ENCODE peak calls at places on chromosomes 13 and 19, in four cellular contexts. X is K562, E is HepG2, I is HCT116. F is an unnamed sample. For H3K9me3, the result is how much of the 10 kb centered on the place peaks cover.

GRCh38 chr13:98581971-98582702 is 5.2 kb upstream of the STK24 start:
- DNase-seq in X (no peak), E (no peak), I (no peak), F (no peak)

GRCh38 chr13:32863596-32863995 is 152.6 kb upstream of the KL start:
- DNase-seq in I (no peak), X (no peak), E (no peak), F (no peak)

GRCh38 chr19:4189641-4190040 is 7.2 kb downstream of the ANKRD24 start:
- DNase-seq in I (no peak), X (no peak), E (no peak), F (no peak)

GRCh38 chr19:35220315-35220921 is 8.1 kb downstream of the FAM187B start:
- DNase-seq in E (no peak), I (no peak), X (peak), F (no peak)

GRCh38 chr13:44298314-44298713 is 75.3 kb upstream of the SERP2 start:
- DNase-seq in E (no peak), X (no peak), I (no peak), F (no peak)

GRCh38 chr13:82615043-82615442 is 1267.2 kb downstream of the SLITRK1 start:
- DNase-seq in E (no peak), X (no peak), I (no peak), F (no peak)

GRCh38 chr19:5155586-5156210 is 184.9 kb downstream of the PTPRS start:
- DNase-seq in I (no peak), E (no peak), X (no peak), F (no peak)

GRCh38 chr19:30326076-30326710 is 46.0 kb upstream of the ZNF536 start:
- DNase-seq in X (no peak), E (no peak), I (no peak), F (no peak)

GRCh38 chr13:75946746-75947397 is 310.7 kb downstream of the LMO7 start:
- DNase-seq in X (no peak), I (no peak), E (no peak), F (no peak)

GRCh38 chr19:8615022-8615421 is 4.5 kb upstream of the ADAMTS10 start:
- DNase-seq in X (no peak), I (no peak), E (no peak), F (no peak)

GRCh38 chr13:76239031-76239680 is 603.0 kb downstream of the LMO7 start:
- DNase-seq in X (no peak), I (no peak), E (no peak), F (no peak)

GRCh38 chr19:46631481-46631880 is 4.5 kb downstream of the GNG8 start:
- DNase-seq in I (no peak), X (no peak), E (no peak), F (no peak)

GRCh38 chr13:68232351-68233130 is 1002.4 kb upstream of the PCDH9 start:
- DNase-seq in I (no peak), E (no peak), X (no peak), F (no peak)

GRCh38 chr19:18479964-18480723 is 41.7 kb downstream of the ELL start:
- DNase-seq in E (no peak), I (no peak), X (peak), F (no peak)

GRCh38 chr19:12567951-12568350 is 16.7 kb upstream of the ZNF564 start:
- DNase-seq in I (no peak), E (no peak), X (no peak), F (no peak)

DNA sequence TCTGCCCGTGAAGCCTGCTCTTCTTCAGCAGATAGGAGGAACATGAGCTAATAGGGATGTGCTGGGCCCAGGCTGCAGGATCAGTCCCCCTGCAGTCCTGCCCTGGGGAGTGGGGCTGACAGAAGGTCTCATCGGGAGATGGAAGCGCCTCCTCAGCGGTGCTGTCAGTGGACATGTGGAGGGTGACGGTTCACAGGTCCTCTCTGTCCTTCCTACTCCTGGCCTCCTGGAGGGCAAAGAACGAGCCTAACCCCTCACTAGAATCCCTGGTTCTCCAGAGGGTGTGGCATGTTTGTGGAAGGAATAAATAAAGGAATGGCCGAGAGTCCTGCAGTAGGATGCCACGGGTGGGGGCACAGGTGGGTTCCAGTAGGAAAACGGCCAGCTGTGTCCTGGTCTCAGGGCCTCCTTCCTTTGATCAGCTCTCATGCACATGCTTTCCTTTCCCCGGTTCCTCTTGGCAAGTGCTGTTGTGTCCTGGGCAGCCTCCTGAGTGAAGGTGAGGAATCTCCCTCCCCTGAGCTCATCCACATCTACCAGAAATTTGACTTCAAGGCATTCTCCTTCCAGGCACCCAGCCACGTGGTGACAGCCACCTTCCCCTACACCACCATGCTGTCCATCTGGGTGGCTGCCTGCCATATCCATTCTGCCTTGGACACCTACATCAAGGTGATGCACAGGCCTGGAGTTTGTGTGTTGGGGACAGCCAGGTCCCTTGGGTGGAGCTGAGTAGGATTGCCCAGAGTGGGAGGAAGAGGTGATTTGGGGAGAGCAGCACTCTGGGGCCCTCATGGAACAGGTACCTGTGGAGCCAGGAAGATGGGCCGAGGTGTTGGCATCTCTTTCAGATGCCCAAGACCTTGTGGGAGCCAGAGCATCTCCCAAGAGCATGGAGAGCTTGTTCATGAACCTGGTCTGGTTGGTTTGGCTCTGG is 28.6 kb upstream of the ZNF492 start:
- DNase-seq in X (no peak), E (no peak), I (no peak), F (no peak)
- H3K9me3 ChIP-seq in X (under half), E (half or more), I (under half), F (under half)

DNA sequence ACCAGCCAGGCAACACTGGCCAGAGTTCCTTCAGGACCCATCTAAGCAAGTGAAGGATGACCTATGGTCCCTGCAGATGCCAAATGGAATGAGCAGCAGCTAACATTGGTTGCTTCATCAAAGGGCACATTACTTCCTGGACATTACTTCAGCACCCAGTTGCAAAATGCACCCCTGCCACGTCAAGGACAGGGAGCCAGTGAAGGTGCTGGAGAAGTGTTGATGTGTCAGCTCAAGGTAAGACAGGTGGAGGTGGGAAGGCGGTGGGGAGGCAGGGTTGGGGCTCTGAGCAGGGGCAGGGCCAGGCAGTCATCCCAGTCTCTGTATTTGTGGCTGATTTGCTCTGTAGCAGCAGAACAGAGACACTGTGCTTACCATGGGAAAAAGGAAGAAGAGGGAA is 14.6 kb downstream of the CSNK1A1L start:
- DNase-seq in I (no peak), E (no peak), X (no peak), F (no peak)
- TF ChIP-seq TCF7L2 in I (no peak), E (no peak), X (no peak), F (no peak)

GRCh38 chr19:36256064-36256463 is 41.2 kb downstream of the ZNF146 start:
- DNase-seq in X (no peak), E (no peak), I (no peak), F (no peak)
- H3K9me3 ChIP-seq in X (under half), E (under half), I (under half), F (under half)

DNA sequence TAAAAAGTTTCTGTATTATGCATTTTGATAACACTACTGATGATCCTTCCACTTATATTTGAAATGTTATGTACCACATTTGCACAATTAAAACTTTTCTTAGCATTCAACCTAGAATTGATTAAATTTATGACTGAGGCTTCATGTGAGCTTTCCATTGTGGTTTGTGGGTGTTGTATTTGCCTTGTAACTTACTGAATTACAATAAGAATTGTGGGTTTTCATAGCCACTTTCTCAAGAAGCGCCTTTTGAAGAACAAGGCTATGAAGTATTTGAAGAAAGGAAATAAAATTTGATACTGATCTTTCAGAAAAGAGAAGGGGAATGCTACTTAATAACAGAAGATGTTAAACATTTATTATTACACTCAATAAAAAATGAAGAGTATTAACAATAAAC is 7.0 kb upstream of the TEX26 start:
- DNase-seq in X (no peak), I (no peak), E (no peak), F (no peak)
- TF ChIP-seq TCF7L2 in X (no peak), I (no peak), E (no peak), F (no peak)

DNA sequence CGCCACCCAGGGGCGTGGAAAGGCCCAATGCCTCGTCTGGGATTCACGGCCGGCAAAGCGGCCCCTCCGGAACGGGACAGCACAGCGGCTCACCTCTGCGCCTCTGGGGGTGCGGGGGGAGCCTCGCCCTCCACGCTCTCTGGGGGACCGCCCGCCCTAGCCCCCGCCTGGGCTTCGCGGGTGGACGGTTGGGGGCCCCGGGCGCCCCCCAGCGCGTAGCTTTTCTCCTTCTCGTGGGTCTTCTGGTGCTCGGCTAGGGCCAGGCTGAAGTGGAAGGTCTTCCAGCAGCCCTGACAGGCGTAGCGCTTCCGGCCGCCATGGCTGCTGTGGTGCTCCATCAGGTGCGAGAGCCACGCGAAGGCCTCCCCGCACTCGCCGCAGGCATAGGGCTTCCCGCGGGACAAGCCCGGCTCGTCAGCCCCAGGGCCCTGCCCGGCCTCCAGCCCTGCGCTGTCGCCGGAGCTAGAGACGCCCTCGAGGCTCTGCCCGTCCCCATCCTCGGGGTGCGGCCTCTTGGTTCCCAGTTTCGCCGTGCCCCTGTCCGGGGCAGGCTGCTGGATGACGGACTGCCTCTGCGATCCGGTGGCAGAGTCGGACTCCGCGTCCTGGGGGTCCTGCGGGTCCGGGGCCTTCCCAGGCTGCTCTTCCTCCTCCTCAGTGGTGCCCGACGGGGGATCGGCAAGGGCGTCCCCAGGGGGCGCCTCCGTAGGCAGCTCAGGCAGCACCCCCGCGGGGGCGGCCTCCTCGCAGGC is 13.3 kb downstream of the ZSCAN18 start:
- DNase-seq in I (no peak), E (no peak), X (no peak), F (no peak)
- H3K9me3 ChIP-seq in I (under half), E (half or more), X (under half), F (under half)

GRCh38 chr13:50128406-50129048 is 113.3 kb downstream of the KCNRG start:
- DNase-seq in X (no peak), E (no peak), I (no peak), F (no peak)

GRCh38 chr13:50129923-50130685 is 114.9 kb downstream of the KCNRG start:
- DNase-seq in E (no peak), X (no peak), I (no peak), F (no peak)

GRCh38 chr13:50127726-50128291 is 112.6 kb downstream of the KCNRG start:
- DNase-seq in I (no peak), E (no peak), X (no peak), F (no peak)

GRCh38 chr13:50130686-50131051 is 115.4 kb downstream of the KCNRG start:
- DNase-seq in I (no peak), E (no peak), X (no peak), F (no peak)

DNA sequence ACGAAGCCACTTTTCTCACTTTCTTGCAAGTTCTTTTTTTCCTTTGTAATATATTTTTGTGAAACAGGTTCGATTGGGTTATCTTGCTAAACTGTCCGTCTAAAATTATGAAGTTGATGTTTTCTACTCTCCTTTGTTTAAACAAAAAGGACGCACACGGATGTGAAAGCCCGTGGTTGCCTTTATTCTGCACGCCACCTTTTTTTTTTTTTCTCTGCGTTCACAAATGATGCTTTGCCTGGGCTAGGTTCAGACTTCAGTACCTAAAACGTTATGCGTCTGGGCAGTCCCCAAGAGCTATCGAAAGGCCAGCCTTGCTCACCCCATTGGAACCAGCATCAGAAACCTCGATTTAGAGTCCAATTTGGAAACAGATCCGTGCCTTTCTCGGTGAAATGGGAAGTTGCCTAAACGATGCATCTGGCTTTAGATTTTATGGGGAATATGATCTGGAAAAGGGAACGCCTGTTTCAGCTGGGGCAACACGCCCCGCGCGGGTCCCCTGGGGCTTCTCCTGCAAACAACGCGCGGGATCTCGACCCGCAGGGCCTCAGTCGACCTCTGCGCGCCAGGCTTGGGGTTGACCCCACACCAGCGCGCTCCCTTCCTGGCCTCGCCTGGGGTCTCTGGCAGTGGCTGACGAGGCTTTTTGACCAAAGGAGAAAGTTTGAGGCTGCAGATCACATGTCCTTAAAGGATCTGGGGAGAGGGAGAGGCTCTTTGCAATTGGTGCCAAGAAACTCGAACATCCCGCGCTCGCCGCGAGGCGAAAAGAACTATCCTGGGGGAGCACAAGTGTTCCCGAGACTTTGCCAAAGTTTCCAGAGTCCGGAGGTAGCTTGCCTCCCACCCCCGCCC is 114.0 kb downstream of the KCNRG start:
- DNase-seq in I (no peak), E (no peak), X (no peak), F (no peak)
- TF ChIP-seq TCF7L2 in I (no peak), E (no peak), X (no peak), F (no peak)

GRCh38 chr19:52211203-52211602 is 21.4 kb downstream of the PPP2R1A start:
- DNase-seq in I (no peak), X (no peak), E (no peak), F (no peak)

GRCh38 chr19:52211926-52212571 is 22.2 kb downstream of the PPP2R1A start:
- DNase-seq in X (no peak), E (no peak), I (no peak), F (no peak)

GRCh38 chr19:52216401-52216800 is 26.5 kb downstream of the PPP2R1A start:
- DNase-seq in X (no peak), E (no peak), I (no peak), F (no peak)

GRCh38 chr19:52212572-52213255 is 22.9 kb downstream of the PPP2R1A start:
- DNase-seq in E (no peak), I (no peak), X (no peak), F (no peak)

GRCh38 chr19:52214241-52214640 is 24.4 kb downstream of the PPP2R1A start:
- DNase-seq in X (no peak), I (no peak), E (no peak), F (no peak)
- H3K9me3 ChIP-seq in X (under half), I (under half), E (under half), F (under half)

GRCh38 chr13:41098761-41099160 is 33.8 kb downstream of the KBTBD6 start:
- DNase-seq in X (no peak), I (no peak), E (no peak), F (no peak)

DNA sequence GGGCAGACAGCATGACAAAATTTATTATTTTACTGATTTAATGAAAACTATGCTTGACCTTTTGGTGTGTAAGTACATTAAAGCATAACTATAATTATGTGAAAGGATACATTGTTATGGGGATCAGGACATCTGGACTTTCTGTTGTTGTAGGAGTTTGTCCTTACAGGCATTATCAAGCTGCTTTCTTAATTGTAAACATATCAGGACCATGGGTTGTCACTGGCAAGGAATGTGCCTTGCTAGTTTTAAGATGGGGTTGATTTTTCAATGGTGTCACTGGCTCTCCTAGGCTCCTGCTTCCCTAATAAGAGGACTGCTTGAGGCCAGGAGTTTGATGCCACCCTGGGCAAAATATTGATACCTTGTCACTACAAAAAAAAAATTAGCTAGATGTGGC is 32.6 kb downstream of the KBTBD6 start:
- DNase-seq in X (no peak), I (no peak), E (no peak), F (no peak)
- TF ChIP-seq TCF7L2 in X (no peak), I (no peak), E (no peak), F (no peak)

GRCh38 chr13:110557610-110558305 is 3.8 kb downstream of the RAB20 start:
- DNase-seq in E (no peak), I (no peak), X (no peak), F (no peak)

GRCh38 chr13:110560606-110561334 is 752 bp downstream of the RAB20 start:
- DNase-seq in X (peak), E (peak), I (no peak), F (no peak)

GRCh38 chr13:110559429-110559943 is 2.0 kb downstream of the RAB20 start:
- DNase-seq in E (no peak), I (no peak), X (no peak), F (no peak)

GRCh38 chr13:110561335-110562033 is at the start of gene RAB20:
- DNase-seq in E (peak), X (peak), I (peak), F (no peak)

DNA sequence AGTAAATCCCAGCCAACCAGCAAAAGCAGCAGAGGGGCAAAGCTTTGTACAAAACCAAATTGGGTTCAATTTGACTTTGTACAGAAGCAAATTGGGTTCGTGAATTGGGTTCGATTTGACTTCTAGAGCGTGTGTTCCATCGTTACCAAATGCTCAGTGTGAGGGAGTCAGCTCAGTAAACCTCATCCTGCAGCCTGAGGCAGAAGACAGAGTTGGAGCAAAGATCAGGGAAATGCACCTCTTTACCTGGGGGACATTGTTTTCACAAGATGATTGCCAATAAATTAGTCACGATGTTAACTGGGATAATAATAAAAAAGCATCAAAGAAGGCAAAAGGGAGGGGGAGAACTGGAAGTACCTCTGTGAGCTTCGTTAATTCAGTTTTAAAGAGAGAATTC is 1.5 kb downstream of the RAB20 start:
- DNase-seq in E (no peak), X (no peak), I (no peak), F (no peak)
- H3K9me3 ChIP-seq in E (under half), X (under half), I (under half), F (under half)

DNA sequence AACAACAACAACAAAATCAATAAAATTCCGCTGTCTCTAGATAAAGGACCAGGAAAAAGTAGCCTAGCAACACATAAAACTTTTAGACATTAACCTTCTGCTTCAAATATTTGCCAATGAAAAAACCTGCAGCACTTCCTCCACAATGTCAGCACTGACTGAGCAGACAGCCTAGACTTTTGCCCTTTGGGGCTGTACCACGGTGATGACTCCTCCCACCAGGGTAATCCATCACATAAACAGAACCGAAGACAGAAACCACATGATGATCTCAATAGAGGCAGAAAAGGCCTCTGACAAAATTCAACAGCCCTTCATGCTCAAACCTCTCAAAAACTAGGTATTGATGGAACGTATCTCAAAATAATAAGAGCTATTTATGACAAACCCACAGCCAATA is 30.2 kb upstream of the TRPC4 start:
- DNase-seq in I (no peak), E (peak), X (peak), F (no peak)
- TF ChIP-seq TCF7L2 in I (no peak), E (no peak), X (no peak), F (no peak)

F was measured in Panc1.